ENCODE peak calls at places on chromosomes 1 and 21, in five cellular contexts. O is CD4-positive, alpha-beta T cell; T is aorta; A is suprapubic skin; J is Peyer's patch. S is an unnamed sample.

GRCh38 chr1:93845554-93846150 is 33.4 kb downstream of the DNTTIP2 start:
- DNase-seq in O (peak; percentile 15), T (no peak), A (no peak), J (no peak), S (no peak)

GRCh38 chr1:154186177-154186576 is 5.7 kb downstream of the TPM3 start:
- DNase-seq in O (peak; percentile 50), T (no peak), A (no peak), J (peak; percentile 58), S (no peak)

GRCh38 chr1:1437033-1437903 is 1.8 kb downstream of the VWA1 start:
- DNase-seq in O (no peak), T (peak; percentile 66), A (no peak), J (no peak), S (no peak)

GRCh38 chr1:109667452-109668122 is at the start of gene GSTM2:
- DNase-seq in O (peak; percentile 76), T (peak; percentile 97), A (peak; percentile 96), J (peak; percentile 82), S (no peak)

GRCh38 chr1:163655565-163655964 is 333.8 kb downstream of the NUF2 start:
- DNase-seq in O (no peak), T (no peak), A (no peak), J (no peak), S (no peak)

GRCh38 chr1:158898722-158899121 is 32.6 kb upstream of the PYHIN1 start:
- DNase-seq in O (no peak), T (no peak), A (no peak), J (no peak), S (no peak)

GRCh38 chr1:23567996-23568607 is 8.8 kb upstream of the ID3 start:
- DNase-seq in O (no peak), T (peak; percentile 83), A (no peak), J (no peak), S (peak; percentile 66)

GRCh38 chr1:8343464-8344001 is 25.6 kb downstream of the SLC45A1 start:
- DNase-seq in O (no peak), T (peak; percentile 95), A (peak; percentile 90), J (peak; percentile 59), S (no peak)

GRCh38 chr21:37446552-37446951 is 80.0 kb downstream of the DYRK1A start:
- DNase-seq in O (no peak), T (no peak), A (no peak), J (no peak), S (no peak)

GRCh38 chr1:224262373-224263054 is 67.5 kb downstream of the NVL start:
- DNase-seq in O (no peak), T (no peak), A (no peak), J (no peak), S (no peak)

GRCh38 chr1:78004719-78005346 is at the start of gene DNAJB4:
- DNase-seq in O (peak; percentile 39), T (no peak), A (no peak), J (no peak), S (no peak)

GRCh38 chr1:15937706-15938168 is 38.2 kb downstream of the ZBTB17 start:
- DNase-seq in O (no peak), T (no peak), A (no peak), J (no peak), S (no peak)

GRCh38 chr1:27999055-27999454 is 39.3 kb downstream of the XKR8 start:
- DNase-seq in O (no peak), T (no peak), A (no peak), J (no peak), S (no peak)

DNA sequence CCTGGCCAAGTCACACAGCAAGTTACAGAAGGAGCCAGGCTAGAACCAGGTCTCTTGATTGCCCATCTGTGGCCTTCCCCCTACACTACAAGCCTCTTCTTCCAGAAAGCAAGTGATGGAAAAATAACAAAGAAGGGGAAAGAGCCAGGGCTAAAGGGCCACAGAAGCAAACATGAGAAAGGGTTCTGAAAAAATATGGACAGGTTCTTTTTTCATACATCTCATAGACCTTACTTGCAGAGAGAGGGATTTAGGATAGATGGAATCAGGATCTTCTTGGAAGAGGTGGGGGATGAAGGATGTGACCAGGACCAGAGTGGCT is 3.2 kb downstream of the RHBG start:
- DNase-seq in O (no peak), T (no peak), A (no peak), J (no peak), S (no peak)
- H3K27ac ChIP-seq in O (no peak overlapping the region), T (no peak overlapping the region), A (no peak overlapping the region), J (no peak overlapping the region), S (no peak overlapping the region)

DNA sequence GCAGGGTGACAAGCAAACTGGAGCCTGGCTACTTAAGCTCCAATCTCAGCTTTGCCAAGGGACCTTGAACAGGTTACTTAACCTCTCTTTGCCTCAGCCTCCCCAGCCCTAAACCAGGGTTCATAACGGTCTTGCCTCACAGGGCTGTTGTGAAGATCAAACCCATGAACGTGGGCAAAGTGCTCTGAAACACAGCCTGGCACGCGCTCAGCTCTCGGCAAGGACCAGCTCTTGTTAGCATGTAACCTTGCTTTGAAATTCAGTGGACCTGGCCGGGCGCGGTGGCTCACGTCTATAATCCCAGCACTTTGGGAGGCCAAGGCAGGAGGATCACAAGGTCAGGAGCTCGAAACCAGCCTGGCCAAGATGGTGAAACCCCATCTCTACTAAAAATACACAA is 24.8 kb downstream of the RAP1GAP start:
- DNase-seq in O (no peak), T (no peak), A (no peak), J (no peak), S (no peak)
- H3K27ac ChIP-seq in O (no peak overlapping the region), T (no peak overlapping the region), A (no peak overlapping the region), J (no peak overlapping the region), S (no peak overlapping the region)

GRCh38 chr1:30787856-30788495 is 30.4 kb upstream of the LAPTM5 start:
- DNase-seq in O (no peak), T (peak; percentile 50), A (no peak), J (peak; percentile 38), S (no peak)

GRCh38 chr1:30790850-30791778 is 33.5 kb upstream of the LAPTM5 start:
- DNase-seq in O (peak; percentile 19), T (no peak), A (no peak), J (no peak), S (no peak)

GRCh38 chr1:30788580-30789387 is 31.2 kb upstream of the LAPTM5 start:
- DNase-seq in O (no peak), T (no peak), A (no peak), J (peak; percentile 22), S (no peak)

GRCh38 chr1:30791853-30792252 is 34.3 kb upstream of the LAPTM5 start:
- DNase-seq in O (no peak), T (no peak), A (no peak), J (no peak), S (no peak)

DNA sequence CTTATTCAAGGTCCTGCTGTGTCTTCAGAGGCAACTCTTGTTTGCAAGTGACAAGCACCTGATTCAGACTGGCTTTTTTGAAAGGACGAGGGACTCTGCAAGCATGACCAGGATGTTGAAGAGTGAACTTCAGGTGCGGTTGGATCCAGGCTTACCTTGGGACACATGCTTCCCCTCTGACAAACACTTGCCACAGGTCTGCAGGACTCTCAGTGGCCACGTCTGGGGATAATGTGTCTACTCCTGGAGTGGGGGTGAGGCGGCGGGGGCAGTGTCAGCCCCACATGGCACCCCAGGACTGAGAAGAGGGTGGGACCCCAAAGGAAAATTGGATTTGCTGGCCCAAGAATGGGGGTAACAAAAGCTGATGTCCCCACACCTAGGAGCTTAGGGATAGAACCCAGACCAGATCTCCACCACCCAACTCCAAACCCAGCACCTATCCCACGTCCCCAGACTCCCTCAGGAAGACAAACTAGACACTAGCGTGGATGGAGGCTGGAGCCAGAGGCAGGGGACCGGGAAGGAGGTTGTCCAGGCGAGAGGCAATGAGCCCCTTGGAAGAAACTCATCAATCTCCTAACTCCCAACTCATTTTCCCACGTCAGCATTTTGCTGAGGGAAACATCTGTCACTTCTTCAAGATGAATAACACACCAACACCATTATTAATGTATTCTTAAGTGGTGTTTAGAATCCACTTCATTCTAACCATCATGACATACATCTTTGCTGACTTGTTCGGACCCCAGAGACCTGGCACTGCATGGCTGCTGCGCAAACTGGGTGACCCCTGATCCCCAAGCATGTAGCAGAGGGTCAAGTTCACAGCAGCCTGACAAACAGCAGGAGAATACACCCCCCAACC is 32.0 kb upstream of the LAPTM5 start:
- DNase-seq in O (no peak), T (no peak), A (no peak), J (peak; percentile 20), S (no peak)
- H3K27ac ChIP-seq in O (no peak overlapping the region), T (no peak overlapping the region), A (no peak overlapping the region), J (no peak overlapping the region), S (no peak overlapping the region)

GRCh38 chr1:22343456-22344426 is 107.9 kb upstream of the ZBTB40 start:
- DNase-seq in O (no peak), T (no peak), A (no peak), J (no peak), S (no peak)

GRCh38 chr1:22340873-22341272 is 110.8 kb upstream of the ZBTB40 start:
- DNase-seq in O (no peak), T (no peak), A (no peak), J (no peak), S (no peak)

GRCh38 chr1:22341791-22342605 is 109.7 kb upstream of the ZBTB40 start:
- DNase-seq in O (no peak), T (no peak), A (peak; percentile 56), J (no peak), S (no peak)

GRCh38 chr1:22344851-22345560 is 106.6 kb upstream of the ZBTB40 start:
- DNase-seq in O (no peak), T (no peak), A (no peak), J (no peak), S (no peak)

GRCh38 chr1:22342734-22343191 is 108.9 kb upstream of the ZBTB40 start:
- DNase-seq in O (no peak), T (no peak), A (peak; percentile 46), J (no peak), S (no peak)
- H3K27ac ChIP-seq in O (no peak overlapping the region), T (no peak overlapping the region), A (no peak overlapping the region), J (no peak overlapping the region), S (no peak overlapping the region)

DNA sequence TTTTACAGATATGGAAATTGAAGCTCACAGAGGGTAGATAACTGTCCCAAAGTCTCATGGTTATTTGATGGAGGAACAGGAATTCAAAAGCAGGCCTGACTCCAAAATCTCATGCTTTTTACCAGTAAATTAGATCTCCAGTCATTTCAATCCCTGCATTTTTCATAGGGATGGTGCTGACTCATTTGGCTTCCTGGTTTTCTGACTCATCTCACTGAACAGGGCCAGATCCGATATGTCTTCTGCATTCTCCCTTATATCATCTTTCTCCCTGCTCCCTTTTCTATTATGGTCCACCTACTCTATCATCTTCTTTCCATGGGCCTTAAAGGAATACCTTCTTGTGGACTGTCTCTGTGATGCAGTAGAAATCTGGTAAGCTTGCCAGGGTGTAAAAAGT is 187.2 kb downstream of the FGGY start:
- DNase-seq in O (no peak), T (no peak), A (no peak), J (no peak), S (no peak)
- H3K27ac ChIP-seq in O (no peak overlapping the region), T (no peak overlapping the region), A (no peak overlapping the region), J (no peak overlapping the region), S (no peak overlapping the region)

GRCh38 chr1:12448746-12449177 is 169.2 kb downstream of the DHRS3 start:
- DNase-seq in O (no peak), T (no peak), A (no peak), J (no peak), S (no peak)
- H3K27ac ChIP-seq in O (peak overlapping the region; percentile 33), T (peak overlapping the region; percentile 67), A (peak overlapping the region; percentile 56), J (peak overlapping the region; percentile 57), S (peak overlapping the region; percentile 39)